ENCODE peak calls at places on chromosomes 1 and 21, in four cellular contexts. One of them, this sample, is unnamed.

GRCh38 chr1:208670778-208671177 is 426.6 kb upstream of the PLXNA2 start:
- DNase-seq in breast epithelium: no peak
- DNase-seq in astrocyte of the cerebellum: no peak
- DNase-seq in keratinocyte: no peak
- DNase-seq in this sample: no peak

GRCh38 chr1:118136511-118136937 is 48.5 kb downstream of the SPAG17 start:
- DNase-seq in astrocyte of the cerebellum: no peak
- DNase-seq in keratinocyte: no peak
- DNase-seq in breast epithelium: no peak
- DNase-seq in this sample: no peak

GRCh38 chr1:154952664-154953063 is 3.2 kb downstream of the PBXIP1 start:
- DNase-seq in breast epithelium: no peak
- DNase-seq in astrocyte of the cerebellum: no peak
- DNase-seq in keratinocyte: no peak
- DNase-seq in this sample: no peak

GRCh38 chr1:36924282-36924791 is 110.0 kb downstream of the GRIK3 start:
- DNase-seq in astrocyte of the cerebellum: peak; percentile 2
- DNase-seq in keratinocyte: no peak
- DNase-seq in breast epithelium: peak; percentile 57
- DNase-seq in this sample: peak; percentile 44

GRCh38 chr1:150564051-150564991 is 15.1 kb downstream of the MCL1 start:
- DNase-seq in keratinocyte: no peak
- DNase-seq in astrocyte of the cerebellum: no peak
- DNase-seq in breast epithelium: no peak
- DNase-seq in this sample: no peak

GRCh38 chr1:238960071-238960470 is 426.3 kb upstream of the CHRM3 start:
- DNase-seq in keratinocyte: no peak
- DNase-seq in astrocyte of the cerebellum: peak; percentile 84
- DNase-seq in breast epithelium: no peak
- DNase-seq in this sample: no peak

GRCh38 chr1:157390646-157391045 is 161.7 kb downstream of the FCRL5 start:
- DNase-seq in keratinocyte: no peak
- DNase-seq in astrocyte of the cerebellum: peak; percentile 22
- DNase-seq in breast epithelium: no peak
- DNase-seq in this sample: no peak

GRCh38 chr1:182690886-182691443 is 6.6 kb upstream of the RGS8 start:
- DNase-seq in astrocyte of the cerebellum: no peak
- DNase-seq in keratinocyte: no peak
- DNase-seq in breast epithelium: no peak
- DNase-seq in this sample: no peak

GRCh38 chr1:116334015-116334547 is 39.0 kb upstream of the ATP1A1 start:
- DNase-seq in breast epithelium: no peak
- DNase-seq in astrocyte of the cerebellum: peak; percentile 61
- DNase-seq in keratinocyte: peak; percentile 45
- DNase-seq in this sample: no peak

GRCh38 chr21:35508389-35508888 is 459.3 kb upstream of the RUNX1 start:
- DNase-seq in breast epithelium: no peak
- DNase-seq in keratinocyte: no peak
- DNase-seq in astrocyte of the cerebellum: no peak
- DNase-seq in this sample: no peak

GRCh38 chr1:53954128-53954527 is 8.0 kb downstream of the LRRC42 start:
- DNase-seq in keratinocyte: no peak
- DNase-seq in breast epithelium: no peak
- DNase-seq in astrocyte of the cerebellum: no peak
- DNase-seq in this sample: no peak

GRCh38 chr1:211703812-211704566 is 28.6 kb upstream of the NEK2 start:
- DNase-seq in breast epithelium: no peak
- DNase-seq in astrocyte of the cerebellum: no peak
- DNase-seq in keratinocyte: no peak
- DNase-seq in this sample: no peak

GRCh38 chr21:45548711-45549491 is 6.7 kb upstream of the SLC19A1 start:
- DNase-seq in astrocyte of the cerebellum: no peak
- DNase-seq in keratinocyte: no peak
- DNase-seq in breast epithelium: no peak
- DNase-seq in this sample: no peak

GRCh38 chr21:45550552-45551210 is 8.4 kb upstream of the SLC19A1 start:
- DNase-seq in keratinocyte: no peak
- DNase-seq in astrocyte of the cerebellum: no peak
- DNase-seq in breast epithelium: no peak
- DNase-seq in this sample: peak; percentile 90

GRCh38 chr21:45551316-45551715 is 9.1 kb upstream of the SLC19A1 start:
- DNase-seq in astrocyte of the cerebellum: no peak
- DNase-seq in breast epithelium: no peak
- DNase-seq in keratinocyte: no peak
- DNase-seq in this sample: peak; percentile 53

GRCh38 chr21:45551816-45552695 is 9.8 kb upstream of the SLC19A1 start:
- DNase-seq in keratinocyte: no peak
- DNase-seq in astrocyte of the cerebellum: no peak
- DNase-seq in breast epithelium: no peak
- DNase-seq in this sample: no peak

GRCh38 chr21:45549670-45550463 is 7.6 kb upstream of the SLC19A1 start:
- DNase-seq in astrocyte of the cerebellum: no peak
- DNase-seq in breast epithelium: no peak
- DNase-seq in keratinocyte: no peak
- DNase-seq in this sample: no peak
- H3K4me3 ChIP-seq in astrocyte of the cerebellum: no peak overlapping the region
- H3K4me3 ChIP-seq in breast epithelium: no peak overlapping the region
- H3K4me3 ChIP-seq in keratinocyte: no peak overlapping the region
- H3K4me3 ChIP-seq in this sample: peak overlapping the region; percentile 32

DNA sequence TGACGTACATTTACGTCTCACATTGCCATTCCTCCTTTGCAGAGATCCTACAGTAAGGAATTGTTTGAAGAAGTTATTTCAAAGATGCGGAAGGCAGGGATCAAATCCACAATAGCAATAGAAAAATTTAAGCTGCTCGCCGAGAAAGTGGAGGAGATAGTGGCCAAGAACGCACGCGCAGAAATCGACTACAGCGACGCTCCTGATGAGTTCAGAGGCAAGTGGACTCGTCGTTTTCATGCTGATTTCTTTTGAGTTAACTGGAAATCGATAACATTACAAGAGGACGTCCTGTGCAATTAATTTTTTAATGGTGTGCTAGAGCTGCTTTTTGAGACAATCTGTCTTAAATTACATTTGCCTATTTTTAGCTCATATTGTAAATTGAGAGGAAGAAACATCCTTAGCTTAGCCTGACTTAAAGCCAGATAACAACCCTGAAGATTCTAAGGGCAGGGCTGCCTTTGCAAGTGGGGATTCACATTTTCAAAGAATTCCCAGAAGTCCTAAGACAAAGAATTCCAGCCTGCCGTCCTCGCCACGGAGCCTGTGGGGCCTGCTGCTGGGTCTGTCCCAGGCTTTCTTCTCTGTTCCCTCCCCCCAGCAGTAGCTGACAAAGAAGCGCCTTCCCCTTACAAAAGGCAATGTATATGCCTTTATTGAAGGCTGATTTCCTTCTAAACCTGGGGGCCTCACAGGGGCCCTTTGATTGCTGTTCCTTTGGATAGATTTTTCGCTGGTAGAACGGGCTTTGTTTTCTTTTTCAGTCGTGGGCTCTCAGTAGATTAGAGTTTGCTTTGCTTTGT is 31.6 kb upstream of the KIF1B start:
- DNase-seq in keratinocyte: no peak
- DNase-seq in breast epithelium: no peak
- DNase-seq in astrocyte of the cerebellum: no peak
- DNase-seq in this sample: no peak
- H3K4me3 ChIP-seq in keratinocyte: no peak overlapping the region
- H3K4me3 ChIP-seq in breast epithelium: no peak overlapping the region
- H3K4me3 ChIP-seq in astrocyte of the cerebellum: no peak overlapping the region
- H3K4me3 ChIP-seq in this sample: no peak overlapping the region

GRCh38 chr1:234613128-234613875 is 3.3 kb upstream of the IRF2BP2 start:
- DNase-seq in breast epithelium: no peak
- DNase-seq in keratinocyte: no peak
- DNase-seq in astrocyte of the cerebellum: no peak
- DNase-seq in this sample: no peak

GRCh38 chr1:234611153-234611798 is 1.3 kb upstream of the IRF2BP2 start:
- DNase-seq in astrocyte of the cerebellum: peak; percentile 80
- DNase-seq in breast epithelium: no peak
- DNase-seq in keratinocyte: no peak
- DNase-seq in this sample: peak; percentile 93

GRCh38 chr1:234610582-234611152 is 689 bp upstream of the IRF2BP2 start:
- DNase-seq in keratinocyte: no peak
- DNase-seq in astrocyte of the cerebellum: peak; percentile 85
- DNase-seq in breast epithelium: peak; percentile 96
- DNase-seq in this sample: peak; percentile 91

GRCh38 chr1:234612352-234613127 is 2.6 kb upstream of the IRF2BP2 start:
- DNase-seq in breast epithelium: peak; percentile 91
- DNase-seq in keratinocyte: peak; percentile 97
- DNase-seq in astrocyte of the cerebellum: peak; percentile 86
- DNase-seq in this sample: peak; percentile 89

GRCh38 chr1:234611799-234612351 is 1.9 kb upstream of the IRF2BP2 start:
- DNase-seq in keratinocyte: no peak
- DNase-seq in astrocyte of the cerebellum: no peak
- DNase-seq in breast epithelium: no peak
- DNase-seq in this sample: no peak
- H3K4me3 ChIP-seq in keratinocyte: no peak overlapping the region
- H3K4me3 ChIP-seq in astrocyte of the cerebellum: no peak overlapping the region
- H3K4me3 ChIP-seq in breast epithelium: peak overlapping the region; percentile 90
- H3K4me3 ChIP-seq in this sample: peak overlapping the region; percentile 80

DNA sequence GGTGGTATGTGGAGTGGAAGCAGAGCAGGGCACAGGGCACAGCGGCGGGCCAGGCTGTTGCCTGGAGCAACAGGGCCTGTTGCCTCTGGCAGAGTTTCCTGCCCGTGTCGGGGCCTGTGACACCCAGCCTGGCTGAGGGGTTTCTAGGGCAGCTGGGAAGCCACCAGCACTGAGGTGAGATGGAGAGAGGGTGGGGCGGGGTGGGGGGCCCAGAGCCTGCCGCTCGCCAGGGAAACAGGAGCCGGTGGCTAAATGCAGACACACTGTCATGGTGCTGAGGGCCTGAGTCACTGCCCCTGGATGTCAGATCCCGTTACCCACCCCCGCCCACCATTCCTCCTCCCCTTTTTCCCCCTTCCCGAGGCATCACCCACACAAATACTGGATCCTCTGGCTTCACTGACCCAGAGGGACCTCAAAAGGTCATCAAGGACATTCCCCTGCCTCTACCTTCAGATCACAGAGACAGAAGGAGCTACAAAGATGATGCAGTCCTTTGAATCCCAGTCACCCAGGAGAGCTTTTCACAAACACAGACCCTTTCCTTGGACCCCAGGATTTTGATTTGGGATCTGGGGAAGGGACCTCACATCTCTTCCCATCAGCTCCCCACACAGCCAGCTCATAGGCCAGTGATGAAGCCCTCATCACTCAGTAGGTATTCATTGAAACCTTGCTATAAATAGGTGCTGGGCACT is 1.9 kb upstream of the HSPB7 start:
- DNase-seq in keratinocyte: no peak
- DNase-seq in breast epithelium: no peak
- DNase-seq in astrocyte of the cerebellum: no peak
- DNase-seq in this sample: no peak
- H3K4me3 ChIP-seq in keratinocyte: no peak overlapping the region
- H3K4me3 ChIP-seq in breast epithelium: no peak overlapping the region
- H3K4me3 ChIP-seq in astrocyte of the cerebellum: no peak overlapping the region
- H3K4me3 ChIP-seq in this sample: no peak overlapping the region

GRCh38 chr1:159011701-159012100 is 2.0 kb downstream of the IFI16 start:
- DNase-seq in astrocyte of the cerebellum: no peak
- DNase-seq in keratinocyte: no peak
- DNase-seq in breast epithelium: no peak
- DNase-seq in this sample: no peak
- H3K4me3 ChIP-seq in astrocyte of the cerebellum: peak overlapping the region; percentile 27
- H3K4me3 ChIP-seq in keratinocyte: peak overlapping the region; percentile 61
- H3K4me3 ChIP-seq in breast epithelium: peak overlapping the region; percentile 69
- H3K4me3 ChIP-seq in this sample: peak overlapping the region; percentile 64

DNA sequence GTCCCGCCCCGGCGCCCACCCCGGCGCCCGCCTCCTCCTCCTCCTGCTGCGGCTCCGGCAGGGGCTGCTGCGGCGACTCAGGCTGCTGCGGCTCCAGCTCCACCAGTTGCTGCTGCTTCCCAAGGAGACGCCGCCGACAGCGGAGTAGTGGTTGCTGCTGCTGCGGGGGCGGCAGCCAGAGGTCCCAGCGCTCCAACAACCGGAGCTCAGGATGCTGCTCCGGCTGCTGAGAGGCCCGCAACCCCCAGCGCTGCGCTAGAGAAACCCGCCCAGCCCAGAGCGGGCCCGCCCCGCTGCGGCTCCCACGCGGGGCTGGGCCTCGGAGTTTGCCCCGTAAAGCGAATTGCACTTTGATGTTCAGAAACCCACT is 1.2 kb downstream of the CRCT1 start:
- DNase-seq in astrocyte of the cerebellum: no peak
- DNase-seq in breast epithelium: no peak
- DNase-seq in keratinocyte: no peak
- DNase-seq in this sample: no peak
- H3K4me3 ChIP-seq in astrocyte of the cerebellum: no peak overlapping the region
- H3K4me3 ChIP-seq in breast epithelium: peak overlapping the region; percentile 59
- H3K4me3 ChIP-seq in keratinocyte: peak overlapping the region; percentile 14
- H3K4me3 ChIP-seq in this sample: no peak overlapping the region

DNA sequence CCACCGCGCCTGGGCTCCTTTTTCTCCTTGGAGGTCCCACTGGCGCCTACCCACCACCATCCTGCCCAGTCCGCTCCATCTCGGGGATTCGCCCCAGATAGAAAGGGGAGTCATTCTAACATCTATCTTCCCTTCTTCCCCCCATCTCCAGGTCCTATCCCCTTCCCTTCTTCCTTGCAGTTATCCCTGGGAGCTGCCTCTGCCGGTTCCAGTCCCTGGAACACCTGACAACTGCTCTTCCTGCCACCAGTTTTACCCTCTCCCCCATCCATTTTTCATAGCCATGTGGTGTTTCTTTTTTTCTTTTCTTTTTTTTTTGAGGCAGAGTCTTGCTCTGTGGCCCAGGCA is 12.0 kb upstream of the COL16A1 start:
- DNase-seq in keratinocyte: no peak
- DNase-seq in breast epithelium: no peak
- DNase-seq in astrocyte of the cerebellum: no peak
- DNase-seq in this sample: no peak
- H3K4me3 ChIP-seq in keratinocyte: no peak overlapping the region
- H3K4me3 ChIP-seq in breast epithelium: peak overlapping the region; percentile 58
- H3K4me3 ChIP-seq in astrocyte of the cerebellum: no peak overlapping the region
- H3K4me3 ChIP-seq in this sample: no peak overlapping the region

GRCh38 chr21:46120301-46121285 is 22.7 kb downstream of the COL6A2 start:
- DNase-seq in astrocyte of the cerebellum: no peak
- DNase-seq in keratinocyte: no peak
- DNase-seq in breast epithelium: peak; percentile 46
- DNase-seq in this sample: no peak

GRCh38 chr21:46118305-46118870 is 20.5 kb downstream of the COL6A2 start:
- DNase-seq in breast epithelium: peak; percentile 41
- DNase-seq in keratinocyte: no peak
- DNase-seq in astrocyte of the cerebellum: no peak
- DNase-seq in this sample: no peak

GRCh38 chr21:46118871-46119564 is 21.1 kb downstream of the COL6A2 start:
- DNase-seq in astrocyte of the cerebellum: no peak
- DNase-seq in keratinocyte: no peak
- DNase-seq in breast epithelium: peak; percentile 28
- DNase-seq in this sample: no peak

GRCh38 chr21:46121286-46122221 is 23.6 kb downstream of the COL6A2 start:
- DNase-seq in keratinocyte: no peak
- DNase-seq in breast epithelium: peak; percentile 47
- DNase-seq in astrocyte of the cerebellum: no peak
- DNase-seq in this sample: no peak

GRCh38 chr21:46119565-46120271 is 21.8 kb downstream of the COL6A2 start:
- DNase-seq in breast epithelium: peak; percentile 48
- DNase-seq in astrocyte of the cerebellum: no peak
- DNase-seq in keratinocyte: no peak
- DNase-seq in this sample: no peak
- H3K4me3 ChIP-seq in breast epithelium: no peak overlapping the region
- H3K4me3 ChIP-seq in astrocyte of the cerebellum: no peak overlapping the region
- H3K4me3 ChIP-seq in keratinocyte: no peak overlapping the region
- H3K4me3 ChIP-seq in this sample: no peak overlapping the region